ENCODE peak calls at places on chromosomes 4 and X, in five cellular contexts. One of them, this sample, is unnamed.

GRCh38 chr4:85557016-85557901 is 82.3 kb downstream of the ARHGAP24 start:
- DNase-seq in K562: no peak
- DNase-seq in H1: no peak
- DNase-seq in HepG2: no peak
- DNase-seq in A549: no peak
- DNase-seq in this sample: no peak

GRCh38 chr4:52512291-52512690 is 146.8 kb downstream of the USP46 start:
- DNase-seq in A549: no peak
- DNase-seq in K562: no peak
- DNase-seq in HepG2: no peak
- DNase-seq in H1: no peak
- DNase-seq in this sample: no peak

GRCh38 chr4:148007303-148007702 is 275.4 kb downstream of the ARHGAP10 start:
- DNase-seq in A549: peak; percentile 66
- DNase-seq in H1: no peak
- DNase-seq in HepG2: no peak
- DNase-seq in K562: peak; percentile 9
- DNase-seq in this sample: peak; percentile 87

GRCh38 chrX:42783456-42783855 is 5.5 kb upstream of the PPP1R2C start:
- DNase-seq in H1: no peak
- DNase-seq in K562: no peak
- DNase-seq in HepG2: no peak
- DNase-seq in A549: no peak
- DNase-seq in this sample: peak; percentile 6

GRCh38 chr4:168880811-168881595 is 129.1 kb downstream of the CBR4 start:
- DNase-seq in K562: no peak
- DNase-seq in HepG2: peak; percentile 49
- DNase-seq in A549: no peak
- DNase-seq in H1: no peak
- DNase-seq in this sample: no peak

GRCh38 chrX:9392445-9392844 is 72.4 kb upstream of the TBL1X start:
- DNase-seq in A549: no peak
- DNase-seq in H1: no peak
- DNase-seq in HepG2: no peak
- DNase-seq in K562: no peak
- DNase-seq in this sample: no peak

GRCh38 chr4:145878501-145879435 is 59.9 kb downstream of the ZNF827 start:
- DNase-seq in H1: no peak
- DNase-seq in K562: no peak
- DNase-seq in A549: no peak
- DNase-seq in HepG2: no peak
- DNase-seq in this sample: peak; percentile 75

GRCh38 chrX:29952016-29952415 is 263.3 kb upstream of the MAGEB2 start:
- DNase-seq in K562: no peak
- DNase-seq in HepG2: no peak
- DNase-seq in H1: no peak
- DNase-seq in A549: no peak
- DNase-seq in this sample: no peak

GRCh38 chr4:22389240-22389871 is 126.5 kb downstream of the ADGRA3 start:
- DNase-seq in H1: peak; percentile 27
- DNase-seq in HepG2: peak; percentile 59
- DNase-seq in A549: peak; percentile 7
- DNase-seq in K562: peak; percentile 23
- DNase-seq in this sample: peak; percentile 78

GRCh38 chrX:74450803-74451449 is 29.6 kb downstream of the SLC16A2 start:
- DNase-seq in A549: peak; percentile 29
- DNase-seq in HepG2: no peak
- DNase-seq in K562: no peak
- DNase-seq in H1: no peak
- DNase-seq in this sample: no peak

GRCh38 chrX:71053217-71053621 is 14.9 kb downstream of the SNX12 start:
- DNase-seq in K562: no peak
- DNase-seq in A549: no peak
- DNase-seq in HepG2: no peak
- DNase-seq in H1: peak; percentile 60
- DNase-seq in this sample: peak; percentile 4

GRCh38 chrX:13691845-13692334 is 3.0 kb downstream of the RAB9A start:
- DNase-seq in A549: no peak
- DNase-seq in K562: peak; percentile 28
- DNase-seq in HepG2: peak; percentile 3
- DNase-seq in H1: no peak
- DNase-seq in this sample: no peak

GRCh38 chrX:13692771-13693231 is 3.9 kb downstream of the RAB9A start:
- DNase-seq in A549: no peak
- DNase-seq in H1: no peak
- DNase-seq in HepG2: no peak
- DNase-seq in K562: no peak
- DNase-seq in this sample: no peak

GRCh38 chrX:13694359-13694758 is 5.4 kb downstream of the RAB9A start:
- DNase-seq in A549: no peak
- DNase-seq in HepG2: no peak
- DNase-seq in K562: no peak
- DNase-seq in H1: no peak
- DNase-seq in this sample: no peak

GRCh38 chrX:13694983-13695382 is 6.1 kb downstream of the RAB9A start:
- DNase-seq in A549: no peak
- DNase-seq in HepG2: no peak
- DNase-seq in K562: no peak
- DNase-seq in H1: no peak
- DNase-seq in this sample: no peak

DNA sequence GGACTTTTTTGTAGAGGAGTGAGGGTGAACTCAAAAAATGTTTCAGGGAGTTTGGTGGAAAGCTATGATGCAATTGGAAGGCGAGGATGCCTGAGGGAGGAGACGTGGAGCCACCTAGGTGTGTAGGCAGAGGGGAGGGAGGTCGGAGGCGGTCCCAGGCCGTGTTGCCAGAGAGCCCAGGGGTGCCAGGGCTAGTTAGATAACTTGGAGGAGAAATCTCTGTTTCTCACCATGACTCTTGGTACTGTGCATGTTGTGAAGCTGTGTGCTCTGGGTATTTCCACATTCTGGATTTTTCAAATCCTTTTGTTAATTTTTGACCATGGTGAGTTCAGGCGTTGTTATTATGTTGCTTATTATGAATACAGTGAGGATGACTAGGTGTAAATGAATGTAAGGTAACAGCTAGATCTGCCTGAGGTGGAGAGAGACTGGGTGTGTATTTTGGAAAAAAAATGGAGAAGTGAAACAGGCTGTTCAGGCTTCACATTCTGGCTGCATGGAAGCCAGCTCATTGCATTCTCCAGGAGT is 4.5 kb downstream of the RAB9A start:
- DNase-seq in H1: no peak
- DNase-seq in HepG2: no peak
- DNase-seq in K562: no peak
- DNase-seq in A549: no peak
- DNase-seq in this sample: no peak
- H3K4me3 ChIP-seq in H1: no peak overlapping the region
- H3K4me3 ChIP-seq in HepG2: no peak overlapping the region
- H3K4me3 ChIP-seq in K562: no peak overlapping the region
- H3K4me3 ChIP-seq in A549: no peak overlapping the region
- H3K4me3 ChIP-seq in this sample: no peak overlapping the region

GRCh38 chrX:56231706-56232105 is 450 bp upstream of the KLF8 start:
- DNase-seq in HepG2: no peak
- DNase-seq in H1: no peak
- DNase-seq in K562: no peak
- DNase-seq in A549: no peak
- DNase-seq in this sample: no peak

GRCh38 chrX:56232221-56233082 is at the start of gene KLF8:
- DNase-seq in A549: no peak
- DNase-seq in H1: no peak
- DNase-seq in HepG2: no peak
- DNase-seq in K562: peak; percentile 35
- DNase-seq in this sample: no peak

GRCh38 chrX:56233100-56233499 is 944 bp downstream of the KLF8 start:
- DNase-seq in H1: no peak
- DNase-seq in HepG2: no peak
- DNase-seq in A549: no peak
- DNase-seq in K562: no peak
- DNase-seq in this sample: no peak

GRCh38 chrX:56228914-56229313 is 3.2 kb upstream of the KLF8 start:
- DNase-seq in H1: no peak
- DNase-seq in A549: no peak
- DNase-seq in K562: no peak
- DNase-seq in HepG2: no peak
- DNase-seq in this sample: no peak

GRCh38 chrX:56233682-56234081 is 1.5 kb downstream of the KLF8 start:
- DNase-seq in A549: no peak
- DNase-seq in K562: no peak
- DNase-seq in H1: peak; percentile 38
- DNase-seq in HepG2: no peak
- DNase-seq in this sample: no peak
- H3K27ac ChIP-seq in A549: no peak overlapping the region
- H3K27ac ChIP-seq in K562: no peak overlapping the region
- H3K27ac ChIP-seq in H1: no peak overlapping the region
- H3K27ac ChIP-seq in HepG2: no peak overlapping the region
- H3K27ac ChIP-seq in this sample: no peak overlapping the region

DNA sequence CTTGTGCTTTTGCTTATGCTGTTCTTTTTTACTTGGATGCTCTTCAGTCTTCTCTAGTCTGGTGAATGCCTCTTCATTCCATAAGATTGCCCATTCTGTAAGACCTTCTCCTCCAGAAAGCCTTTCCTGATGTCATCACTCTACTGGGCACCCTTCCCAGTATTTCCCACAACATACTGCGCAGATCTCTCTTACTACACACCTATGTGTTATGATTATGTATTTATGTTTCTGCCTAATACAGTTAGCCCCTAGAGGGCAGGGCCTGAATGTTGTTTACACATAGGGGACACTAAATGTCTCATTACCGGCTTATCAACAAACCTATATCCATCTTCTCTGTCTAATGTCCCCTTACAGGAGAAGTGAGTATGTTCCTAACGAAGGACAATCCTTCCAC is 21.1 kb downstream of the AIFM1 start:
- DNase-seq in K562: no peak
- DNase-seq in H1: no peak
- DNase-seq in HepG2: no peak
- DNase-seq in A549: no peak
- DNase-seq in this sample: peak; percentile 4
- TF ChIP-seq JUN in K562: no peak
- TF ChIP-seq JUN in H1: no peak
- TF ChIP-seq JUN in HepG2: no peak
- TF ChIP-seq JUN in A549: no peak
- TF ChIP-seq JUN in this sample: no peak

GRCh38 chr4:107896158-107896645 is 35.1 kb upstream of the CYP2U1 start:
- DNase-seq in K562: no peak
- DNase-seq in H1: no peak
- DNase-seq in A549: peak; percentile 44
- DNase-seq in HepG2: peak; percentile 36
- DNase-seq in this sample: peak; percentile 97
- H3K4me3 ChIP-seq in K562: no peak overlapping the region
- H3K4me3 ChIP-seq in H1: no peak overlapping the region
- H3K4me3 ChIP-seq in A549: peak overlapping the region; percentile 15
- H3K4me3 ChIP-seq in HepG2: no peak overlapping the region
- H3K4me3 ChIP-seq in this sample: no peak overlapping the region

GRCh38 chr4:17142232-17142711 is 243.8 kb upstream of the LDB2 start:
- DNase-seq in K562: no peak
- DNase-seq in HepG2: no peak
- DNase-seq in A549: no peak
- DNase-seq in H1: no peak
- DNase-seq in this sample: peak; percentile 78
- H3K27ac ChIP-seq in K562: no peak overlapping the region
- H3K27ac ChIP-seq in HepG2: no peak overlapping the region
- H3K27ac ChIP-seq in A549: no peak overlapping the region
- H3K27ac ChIP-seq in H1: no peak overlapping the region
- H3K27ac ChIP-seq in this sample: no peak overlapping the region

DNA sequence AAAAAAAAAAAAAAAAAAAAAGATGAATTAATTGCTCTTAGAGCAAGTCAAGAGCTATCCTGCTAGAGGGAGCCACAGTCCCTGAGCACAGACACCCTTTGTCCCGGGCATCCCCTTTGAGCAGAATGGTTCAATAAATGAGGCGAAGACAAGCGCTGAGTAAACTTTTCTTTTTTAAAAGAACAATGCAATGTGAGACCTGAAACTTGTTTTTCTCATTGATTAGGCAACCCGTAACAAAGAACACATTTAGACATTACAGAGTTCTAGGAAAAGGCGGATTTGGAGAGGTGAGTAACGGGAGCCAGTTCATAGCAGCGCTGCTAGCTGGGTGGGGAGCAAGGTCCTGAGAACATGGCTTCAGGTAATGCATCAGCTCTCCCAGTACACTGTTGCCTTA is 46.1 kb downstream of the GRK4 start:
- DNase-seq in HepG2: peak; percentile 84
- DNase-seq in A549: peak; percentile 11
- DNase-seq in H1: no peak
- DNase-seq in K562: peak; percentile 38
- DNase-seq in this sample: no peak
- TF ChIP-seq JUN in HepG2: no peak
- TF ChIP-seq JUN in A549: no peak
- TF ChIP-seq JUN in H1: no peak
- TF ChIP-seq JUN in K562: no peak
- TF ChIP-seq JUN in this sample: no peak

DNA sequence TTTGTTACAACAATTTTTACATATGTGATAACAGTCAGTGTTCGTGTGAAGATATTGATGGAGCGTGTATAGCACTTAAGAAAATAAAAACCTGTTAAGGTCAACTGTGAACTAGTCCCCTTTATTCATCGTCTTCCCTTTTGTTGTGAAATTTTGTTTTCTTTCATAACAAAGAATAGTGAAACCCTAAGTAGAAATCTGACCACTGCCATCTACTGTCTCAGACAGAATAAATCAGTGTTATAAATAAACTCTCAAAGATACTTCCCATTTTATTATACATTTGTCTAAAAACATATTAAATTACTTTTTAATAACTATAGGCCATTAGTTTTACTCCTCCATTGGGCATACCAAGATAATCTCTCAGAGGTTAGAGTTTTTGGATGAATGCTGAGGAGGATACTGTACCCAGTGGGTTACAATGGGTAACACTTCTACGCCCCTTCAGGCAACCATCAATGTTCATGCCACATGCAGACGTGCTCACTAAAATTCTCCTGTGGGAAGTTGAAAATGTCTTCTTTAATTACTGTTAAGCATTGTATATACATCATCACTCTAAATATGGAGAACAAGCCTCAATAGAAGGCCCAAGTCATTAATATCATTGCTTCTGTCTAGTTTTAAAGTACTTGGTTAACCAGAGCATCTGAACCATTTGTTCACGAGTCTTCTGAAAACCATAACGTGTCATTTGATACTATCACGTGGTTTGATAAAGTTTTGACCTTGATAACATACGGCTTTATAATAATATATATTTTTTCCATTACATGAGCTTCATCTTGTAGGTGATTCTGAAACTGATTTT is 171.2 kb downstream of the TMA16 start:
- DNase-seq in K562: no peak
- DNase-seq in HepG2: no peak
- DNase-seq in A549: no peak
- DNase-seq in H1: no peak
- DNase-seq in this sample: no peak
- H3K4me3 ChIP-seq in K562: no peak overlapping the region
- H3K4me3 ChIP-seq in HepG2: no peak overlapping the region
- H3K4me3 ChIP-seq in A549: no peak overlapping the region
- H3K4me3 ChIP-seq in H1: no peak overlapping the region
- H3K4me3 ChIP-seq in this sample: no peak overlapping the region

GRCh38 chr4:81428002-81428401 is 43.7 kb downstream of the RASGEF1B start:
- DNase-seq in K562: no peak
- DNase-seq in H1: no peak
- DNase-seq in HepG2: no peak
- DNase-seq in A549: no peak
- DNase-seq in this sample: no peak
- H3K27ac ChIP-seq in K562: no peak overlapping the region
- H3K27ac ChIP-seq in H1: no peak overlapping the region
- H3K27ac ChIP-seq in HepG2: no peak overlapping the region
- H3K27ac ChIP-seq in A549: no peak overlapping the region
- H3K27ac ChIP-seq in this sample: no peak overlapping the region

GRCh38 chr4:48898733-48899431 is 7.7 kb downstream of the OCIAD2 start:
- DNase-seq in H1: no peak
- DNase-seq in HepG2: no peak
- DNase-seq in A549: no peak
- DNase-seq in K562: peak; percentile 53
- DNase-seq in this sample: peak; percentile 78
- TF ChIP-seq JUN in H1: no peak
- TF ChIP-seq JUN in HepG2: no peak
- TF ChIP-seq JUN in A549: no peak
- TF ChIP-seq JUN in K562: no peak
- TF ChIP-seq JUN in this sample: peak; percentile 88